ENCODE peak calls at places on chromosomes 4 and X, in seven cellular contexts. P, K, S, O, B, F and C are unnamed samples.
A peak's percentile ranks its signal among the peaks of the same experiment; 100 is the strongest.

GRCh38 chr4:76270776-76271175 is 19.3 kb downstream of the FAM47E start:
- DNase-seq in S (no peak), B (no peak), O (no peak), P (no peak), K (no peak), F (no peak), C (no peak)

GRCh38 chr4:93983133-93983532 is 154.6 kb downstream of the ATOH1 start:
- DNase-seq in B (no peak), S (no peak), O (no peak), F (no peak), K (no peak), P (no peak), C (no peak)

GRCh38 chrX:17560385-17560784 is 176.9 kb upstream of the SCML1 start:
- DNase-seq in K (peak; percentile 17), B (no peak), F (no peak), O (no peak), S (no peak), P (no peak), C (no peak)

GRCh38 chrX:101550362-101550761 is at the start of gene ARMCX1:
- DNase-seq in F (peak; percentile 85), B (peak; percentile 59), P (peak; percentile 72), S (peak; percentile 88), K (peak; percentile 67), O (peak; percentile 62), C (no peak)

GRCh38 chr4:42655921-42656735 is 777 bp downstream of the ATP8A1 start:
- DNase-seq in S (peak; percentile 23), F (no peak), K (no peak), B (no peak), O (no peak), P (peak; percentile 54), C (peak; percentile 57)

GRCh38 chr4:48021086-48021485 is 4.5 kb downstream of the NIPAL1 start:
- DNase-seq in P (no peak), B (no peak), O (no peak), F (no peak), S (no peak), K (no peak), C (no peak)

GRCh38 chr4:105896461-105896939 is 1.2 kb downstream of the NPNT start:
- DNase-seq in S (no peak), P (no peak), F (no peak), O (no peak), B (no peak), K (no peak), C (no peak)

GRCh38 chr4:185881427-185881826 is 69.4 kb upstream of the SORBS2 start:
- DNase-seq in S (peak; percentile 3), F (peak; percentile 53), B (no peak), K (no peak), O (no peak), P (no peak), C (no peak)

GRCh38 chr4:133910165-133910564 is 291.4 kb downstream of the PABPC4L start:
- DNase-seq in K (peak; percentile 71), P (no peak), O (no peak), F (no peak), S (no peak), B (no peak), C (no peak)

GRCh38 chr4:31192372-31192771 is 472.2 kb downstream of the PCDH7 start:
- DNase-seq in B (no peak), P (no peak), F (no peak), S (no peak), O (no peak), K (no peak), C (no peak)

GRCh38 chrX:53321216-53321942 is 40.0 kb upstream of the IQSEC2 start:
- DNase-seq in B (no peak), P (peak; percentile 12), O (no peak), S (peak; percentile 48), K (no peak), F (no peak), C (no peak)

GRCh38 chrX:49226946-49227345 is 6.2 kb downstream of the CACNA1F start:
- DNase-seq in O (no peak), S (no peak), P (no peak), B (no peak), F (no peak), K (no peak), C (no peak)

GRCh38 chrX:150255441-150256296 is 107.4 kb upstream of the MAMLD1 start:
- DNase-seq in O (no peak), K (no peak), P (no peak), S (no peak), B (no peak), F (no peak), C (no peak)

GRCh38 chrX:100658936-100659335 is 14.9 kb downstream of the SRPX2 start:
- DNase-seq in S (no peak), F (peak; percentile 27), O (no peak), B (no peak), K (peak; percentile 39), P (no peak), C (no peak)

GRCh38 chr4:123398803-123399637 is 2.4 kb downstream of the SPRY1 start:
- DNase-seq in B (peak; percentile 32), P (peak; percentile 64), S (peak; percentile 81), O (no peak), K (peak; percentile 68), F (peak; percentile 87), C (peak; percentile 52)

GRCh38 chr4:113049421-113050355 is at the start of gene ANK2:
- DNase-seq in O (no peak), S (peak; percentile 39), B (no peak), P (peak; percentile 2), K (no peak), F (no peak), C (no peak)

GRCh38 chrX:14356401-14356800 is 172.9 kb upstream of the GLRA2 start:
- DNase-seq in O (no peak), K (peak; percentile 60), S (peak; percentile 86), P (no peak), F (peak; percentile 17), B (peak; percentile 73), C (no peak)

GRCh38 chr4:84928089-84928488 is 38.4 kb downstream of the WDFY3 start:
- DNase-seq in B (no peak), O (no peak), K (no peak), F (no peak), P (no peak), S (no peak), C (no peak)

GRCh38 chrX:151753313-151754041 is 18.9 kb downstream of the CNGA2 start:
- DNase-seq in F (peak; percentile 64), K (peak; percentile 48), O (no peak), B (no peak), P (peak; percentile 49), S (peak; percentile 80), C (no peak)

GRCh38 chr4:67531349-67531748 is 14.0 kb downstream of the CENPC start:
- DNase-seq in S (no peak), O (no peak), P (no peak), K (no peak), F (no peak), B (no peak), C (no peak)

GRCh38 chrX:135477576-135477975 is 42.9 kb upstream of the INTS6L start:
- DNase-seq in O (no peak), B (peak; percentile 52), F (peak; percentile 91), P (peak; percentile 82), S (peak; percentile 79), K (peak; percentile 77), C (no peak)
- TF ChIP-seq CTCF in O (no peak), B (peak; percentile 57), F (peak; percentile 53), P (peak; percentile 49), S (no peak), K (peak; percentile 71), C (no peak)

GRCh38 chr4:60657802-60658201 is 542.3 kb upstream of the ADGRL3 start:
- DNase-seq in B (no peak), O (no peak), F (peak; percentile 9), K (no peak), S (peak; percentile 35), P (no peak), C (no peak)
- TF ChIP-seq CTCF in B (no peak), O (no peak), F (no peak), K (no peak), S (no peak), P (no peak), C (no peak)

GRCh38 chr4:88706574-88706973 is 8.9 kb upstream of the NAP1L5 start:
- DNase-seq in S (peak; percentile 80), O (no peak), P (peak; percentile 64), B (peak; percentile 65), F (peak; percentile 80), K (peak; percentile 55), C (no peak)
- TF ChIP-seq CTCF in S (peak; percentile 53), O (peak; percentile 78), P (peak; percentile 78), B (peak; percentile 80), F (peak; percentile 70), K (peak; percentile 61), C (no peak)

GRCh38 chrX:57156397-57157049 is 19.3 kb upstream of the SPIN2A start:
- DNase-seq in F (peak; percentile 52), B (peak; percentile 15), K (peak; percentile 52), P (peak; percentile 17), S (peak; percentile 22), O (no peak), C (no peak)
- TF ChIP-seq CTCF in F (peak; percentile 47), B (peak; percentile 62), K (peak; percentile 64), P (peak; percentile 40), S (peak; percentile 34), O (peak; percentile 29), C (no peak)

DNA sequence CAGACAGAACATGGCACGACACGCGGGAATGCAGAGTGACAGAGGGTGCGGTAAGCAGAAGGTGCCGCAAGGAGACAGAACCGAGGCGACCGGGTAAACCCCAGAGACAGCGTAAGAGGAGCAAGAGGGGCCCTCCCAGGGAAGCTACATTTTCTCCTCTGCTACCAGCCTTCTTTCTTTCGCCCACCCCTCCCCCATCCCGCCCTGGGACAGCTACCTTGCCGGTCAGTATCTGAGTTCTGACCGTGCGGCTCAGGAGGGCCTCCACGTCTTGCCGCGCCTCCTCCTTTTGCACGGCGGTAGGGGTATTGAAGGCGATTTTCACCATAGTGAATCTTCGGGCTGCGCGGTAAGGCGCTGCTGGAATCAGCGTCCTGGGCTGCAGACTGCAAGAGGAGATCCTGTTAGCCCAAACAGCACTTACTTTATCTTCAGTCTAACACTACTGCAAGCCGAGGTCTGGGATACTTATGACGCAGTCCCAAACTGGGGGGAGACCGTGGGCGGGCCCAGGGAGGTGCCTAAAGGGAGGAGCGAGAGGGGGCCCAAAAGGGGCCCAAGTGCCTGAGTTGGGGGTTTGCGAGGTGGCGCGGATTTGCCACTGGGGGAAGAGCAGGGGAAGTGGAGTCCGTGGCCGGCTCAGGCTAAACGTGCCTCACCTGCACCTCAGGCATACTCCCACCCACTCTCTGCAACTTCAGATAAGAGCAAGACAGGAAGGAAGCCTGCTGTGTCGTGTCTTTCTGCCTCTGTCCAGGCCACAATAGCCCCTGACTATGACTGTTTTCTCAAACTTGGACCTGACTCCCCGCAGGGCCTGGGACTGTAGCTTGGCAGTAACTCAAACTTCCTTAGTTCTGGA is at the start of gene ITM2A:
- DNase-seq in O (no peak), S (peak; percentile 8), K (peak; percentile 0), P (peak; percentile 8), F (peak; percentile 7), B (no peak), C (peak; percentile 29)
- TF ChIP-seq CTCF in O (no peak), S (no peak), K (no peak), P (no peak), F (no peak), B (no peak), C (no peak)

GRCh38 chr4:151807220-151807619 is 46.4 kb upstream of the GATB start:
- DNase-seq in B (no peak), K (no peak), O (no peak), P (no peak), F (peak; percentile 8), S (peak; percentile 55), C (no peak)
- TF ChIP-seq CTCF in B (no peak), K (no peak), O (no peak), P (no peak), F (no peak), S (no peak), C (no peak)

GRCh38 chrX:106791495-106791894 is 11.0 kb upstream of the TBC1D8B start:
- DNase-seq in K (peak; percentile 22), S (peak; percentile 27), F (peak; percentile 42), P (no peak), O (no peak), B (no peak), C (no peak)
- TF ChIP-seq CTCF in K (peak; percentile 18), S (no peak), F (peak; percentile 32), P (peak; percentile 42), O (peak; percentile 34), B (peak; percentile 59), C (no peak)